ENCODE peak calls at places on chromosomes 3 and 15, in ten cellular contexts. C, T, E, I, D, V, Y, R, L and G are unnamed samples.

GRCh38 chr15:73075151-73075859 is 23.0 kb downstream of the NEO1 start:
- DNase-seq in C (no peak), T (no peak), E (no peak), I (no peak), D (no peak), V (no peak), Y (no peak), R (no peak), L (no peak), G (no peak)

GRCh38 chr15:41698779-41699178 is 38.6 kb downstream of the MGA start:
- DNase-seq in C (no peak), T (no peak), E (no peak), I (no peak), D (no peak), V (no peak), Y (no peak), R (no peak), L (no peak), G (no peak)

GRCh38 chr3:173977747-173978146 is 580.2 kb downstream of the NLGN1 start:
- DNase-seq in C (no peak), T (no peak), E (no peak), I (no peak), D (no peak), V (no peak), Y (no peak), R (no peak), L (no peak), G (no peak)

GRCh38 chr15:48064435-48064834 is 56.4 kb upstream of the SLC24A5 start:
- DNase-seq in C (no peak), T (no peak), E (no peak), I (no peak), D (no peak), V (peak), Y (no peak), R (no peak), L (no peak), G (no peak)

GRCh38 chr3:124771083-124771445 is 40.8 kb downstream of the UMPS start:
- DNase-seq in C (no peak), T (no peak), E (no peak), I (no peak), D (no peak), V (no peak), Y (no peak), R (no peak), L (no peak), G (no peak)

GRCh38 chr3:63069780-63070540 is 194.7 kb upstream of the CADPS start:
- DNase-seq in C (no peak), T (no peak), E (no peak), I (no peak), D (no peak), V (no peak), Y (no peak), R (no peak), L (no peak), G (no peak)

GRCh38 chr15:75731248-75732100 is 18.8 kb upstream of the CSPG4 start:
- DNase-seq in C (no peak), T (peak), E (peak), I (peak), D (no peak), V (no peak), Y (no peak), R (no peak), L (peak), G (peak)

GRCh38 chr3:45100998-45101407 is 45.2 kb downstream of the CDCP1 start:
- DNase-seq in C (no peak), T (no peak), E (peak), I (no peak), D (no peak), V (peak), Y (no peak), R (no peak), L (no peak), G (no peak)

GRCh38 chr15:67880651-67881182 is 40.9 kb upstream of the RNU6-1 start:
- DNase-seq in C (no peak), T (no peak), E (peak), I (no peak), D (no peak), V (no peak), Y (no peak), R (no peak), L (no peak), G (no peak)

GRCh38 chr3:74883690-74884089 is 269.2 kb upstream of the CNTN3 start:
- DNase-seq in C (peak), T (no peak), E (no peak), I (no peak), D (no peak), V (no peak), Y (no peak), R (no peak), L (no peak), G (no peak)

GRCh38 chr3:149393355-149394165 is 16.1 kb upstream of the TM4SF1 start:
- DNase-seq in C (peak), T (peak), E (peak), I (peak), D (no peak), V (peak), Y (no peak), R (peak), L (peak), G (no peak)

GRCh38 chr3:128348805-128349531 is 117.7 kb downstream of the DNAJB8 start:
- DNase-seq in C (peak), T (no peak), E (peak), I (no peak), D (no peak), V (no peak), Y (no peak), R (peak), L (peak), G (peak)

GRCh38 chr3:16426665-16427064 is 86.8 kb downstream of the RFTN1 start:
- DNase-seq in C (no peak), T (no peak), E (no peak), I (no peak), D (no peak), V (no peak), Y (no peak), R (no peak), L (no peak), G (no peak)

GRCh38 chr15:42133892-42134502 is 22.4 kb downstream of the PLA2G4F start:
- DNase-seq in C (peak), T (peak), E (peak), I (no peak), D (no peak), V (peak), Y (no peak), R (peak), L (no peak), G (peak)

GRCh38 chr15:43872416-43873020 is 45.7 kb downstream of the WDR76 start:
- DNase-seq in C (peak), T (no peak), E (peak), I (peak), D (no peak), V (peak), Y (no peak), R (peak), L (no peak), G (no peak)

GRCh38 chr15:38563723-38564519 is 693 bp downstream of the RASGRP1 start:
- DNase-seq in C (peak), T (peak), E (peak), I (peak), D (peak), V (no peak), Y (peak), R (peak), L (peak), G (no peak)

GRCh38 chr3:38588995-38589937 is 60.2 kb downstream of the SCN5A start:
- DNase-seq in C (peak), T (peak), E (no peak), I (no peak), D (no peak), V (no peak), Y (peak), R (no peak), L (peak), G (no peak)

GRCh38 chr15:80643296-80643965 is 51.7 kb upstream of the ABHD17C start:
- DNase-seq in C (no peak), T (no peak), E (peak), I (no peak), D (no peak), V (no peak), Y (no peak), R (no peak), L (no peak), G (no peak)

GRCh38 chr3:172038823-172039222 is 555 bp upstream of the FNDC3B start:
- DNase-seq in C (peak), T (no peak), E (no peak), I (no peak), D (no peak), V (no peak), Y (no peak), R (no peak), L (no peak), G (peak)

GRCh38 chr15:91853501-91853967 is at the start of gene SLCO3A1:
- DNase-seq in C (peak), T (peak), E (peak), I (peak), D (peak), V (no peak), Y (no peak), R (no peak), L (no peak), G (peak)

GRCh38 chr15:23690450-23690852 is 3.3 kb upstream of the NDN start:
- DNase-seq in C (peak), T (peak), E (no peak), I (peak), D (peak), V (peak), Y (peak), R (no peak), L (no peak), G (peak)

GRCh38 chr3:44685128-44685800 is 27.2 kb upstream of the ZNF502 start:
- DNase-seq in C (peak), T (peak), E (no peak), I (peak), D (peak), V (peak), Y (peak), R (peak), L (peak), G (peak)

GRCh38 chr15:71088155-71088554 is 27.1 kb upstream of the THSD4 start:
- DNase-seq in C (no peak), T (no peak), E (no peak), I (no peak), D (no peak), V (no peak), Y (no peak), R (no peak), L (no peak), G (no peak)

GRCh38 chr3:37852097-37852496 is 9.6 kb upstream of the CTDSPL start:
- DNase-seq in C (no peak), T (no peak), E (no peak), I (no peak), D (no peak), V (no peak), Y (no peak), R (no peak), L (peak), G (no peak)

GRCh38 chr15:40992825-40993224 is 39.6 kb downstream of the CHAC1 start:
- DNase-seq in C (no peak), T (no peak), E (no peak), I (no peak), D (no peak), V (no peak), Y (no peak), R (no peak), L (no peak), G (no peak)

GRCh38 chr15:92601940-92602593 is 53.5 kb downstream of the FAM174B start:
- DNase-seq in C (no peak), T (no peak), E (no peak), I (no peak), D (no peak), V (no peak), Y (no peak), R (no peak), L (no peak), G (no peak)

GRCh38 chr3:117665311-117665710 is 955.7 kb downstream of the TUSC7 start:
- DNase-seq in C (no peak), T (peak), E (no peak), I (no peak), D (no peak), V (no peak), Y (no peak), R (no peak), L (no peak), G (no peak)

GRCh38 chr15:93019971-93020370 is 69.0 kb downstream of the RGMA start:
- DNase-seq in C (no peak), T (no peak), E (no peak), I (no peak), D (no peak), V (no peak), Y (no peak), R (no peak), L (no peak), G (no peak)

GRCh38 chr3:141875893-141876380 is 506 bp upstream of the ATP1B3 start:
- DNase-seq in C (peak), T (peak), E (no peak), I (peak), D (no peak), V (no peak), Y (peak), R (peak), L (peak), G (peak)

GRCh38 chr3:129005526-129006303 is 4.6 kb downstream of the EFCC1 start:
- DNase-seq in C (no peak), T (no peak), E (no peak), I (peak), D (no peak), V (no peak), Y (no peak), R (no peak), L (no peak), G (no peak)

GRCh38 chr3:138180375-138181029 is 5.8 kb upstream of the DBR1 start:
- DNase-seq in C (no peak), T (no peak), E (peak), I (no peak), D (no peak), V (peak), Y (no peak), R (no peak), L (no peak), G (no peak)

GRCh38 chr3:13287833-13288232 is 132.3 kb downstream of the NUP210 start:
- DNase-seq in C (no peak), T (no peak), E (no peak), I (no peak), D (no peak), V (no peak), Y (no peak), R (no peak), L (no peak), G (no peak)

GRCh38 chr3:71652786-71653419 is 69.4 kb upstream of the FOXP1 start:
- DNase-seq in C (no peak), T (no peak), E (peak), I (peak), D (no peak), V (peak), Y (no peak), R (peak), L (no peak), G (peak)

GRCh38 chr3:162134571-162134970 is 638.0 kb downstream of the OTOL1 start:
- DNase-seq in C (no peak), T (no peak), E (peak), I (no peak), D (no peak), V (no peak), Y (no peak), R (no peak), L (no peak), G (no peak)

GRCh38 chr3:150324825-150325224 is 83.3 kb upstream of the TSC22D2 start:
- DNase-seq in C (no peak), T (no peak), E (no peak), I (no peak), D (no peak), V (no peak), Y (no peak), R (no peak), L (no peak), G (no peak)

GRCh38 chr3:43783987-43784639 is 93.4 kb downstream of the ABHD5 start:
- DNase-seq in C (no peak), T (no peak), E (no peak), I (no peak), D (no peak), V (no peak), Y (no peak), R (no peak), L (no peak), G (no peak)

GRCh38 chr3:87260270-87260669 is 16.1 kb downstream of the POU1F1 start:
- DNase-seq in C (no peak), T (no peak), E (peak), I (peak), D (no peak), V (peak), Y (no peak), R (peak), L (no peak), G (no peak)

GRCh38 chr15:65028921-65029735 is at the start of gene MTFMT:
- DNase-seq in C (peak), T (peak), E (peak), I (peak), D (peak), V (peak), Y (peak), R (peak), L (peak), G (peak)

GRCh38 chr3:126954141-126954845 is 28.6 kb upstream of the PLXNA1 start:
- DNase-seq in C (no peak), T (peak), E (no peak), I (peak), D (no peak), V (no peak), Y (no peak), R (no peak), L (peak), G (peak)